ENCODE peak calls at places on chromosomes 2 and 18, in five cellular contexts. One of them, this sample, is unnamed.

GRCh38 chr2:26474261-26474785 is 3.6 kb downstream of the OTOF start:
- DNase-seq in body of pancreas: no peak
- DNase-seq in activated CD4-positive, alpha-beta T cell treated with anti-CD3 and anti-CD28 coated beads, Interleukin-2, amount 50 U/mL, for 1 hour: no peak
- DNase-seq in GM20000: no peak
- DNase-seq in non-pigmented ciliary epithelial cell: no peak
- DNase-seq in this sample: no peak

GRCh38 chr2:95722331-95722730 is 130.5 kb downstream of the TRIM43 start:
- DNase-seq in non-pigmented ciliary epithelial cell: no peak
- DNase-seq in body of pancreas: no peak
- DNase-seq in GM20000: no peak
- DNase-seq in activated CD4-positive, alpha-beta T cell treated with anti-CD3 and anti-CD28 coated beads, Interleukin-2, amount 50 U/mL, for 1 hour: no peak
- DNase-seq in this sample: no peak

GRCh38 chr2:189116059-189116458 is 63.5 kb downstream of the COL5A2 start:
- DNase-seq in non-pigmented ciliary epithelial cell: no peak
- DNase-seq in activated CD4-positive, alpha-beta T cell treated with anti-CD3 and anti-CD28 coated beads, Interleukin-2, amount 50 U/mL, for 1 hour: no peak
- DNase-seq in body of pancreas: no peak
- DNase-seq in GM20000: no peak
- DNase-seq in this sample: no peak

GRCh38 chr2:49224426-49225010 is 70.2 kb upstream of the FSHR start:
- DNase-seq in non-pigmented ciliary epithelial cell: no peak
- DNase-seq in GM20000: no peak
- DNase-seq in activated CD4-positive, alpha-beta T cell treated with anti-CD3 and anti-CD28 coated beads, Interleukin-2, amount 50 U/mL, for 1 hour: no peak
- DNase-seq in body of pancreas: peak
- DNase-seq in this sample: no peak

GRCh38 chr2:190755796-190756415 is 107.0 kb downstream of the NAB1 start:
- DNase-seq in activated CD4-positive, alpha-beta T cell treated with anti-CD3 and anti-CD28 coated beads, Interleukin-2, amount 50 U/mL, for 1 hour: no peak
- DNase-seq in GM20000: no peak
- DNase-seq in non-pigmented ciliary epithelial cell: no peak
- DNase-seq in body of pancreas: no peak
- DNase-seq in this sample: no peak

GRCh38 chr2:240205348-240205747 is 64.9 kb upstream of the OTOS start:
- DNase-seq in body of pancreas: no peak
- DNase-seq in non-pigmented ciliary epithelial cell: peak
- DNase-seq in activated CD4-positive, alpha-beta T cell treated with anti-CD3 and anti-CD28 coated beads, Interleukin-2, amount 50 U/mL, for 1 hour: no peak
- DNase-seq in GM20000: no peak
- DNase-seq in this sample: no peak

GRCh38 chr2:113276216-113276905 is 2.4 kb downstream of the PAX8 start:
- DNase-seq in GM20000: no peak
- DNase-seq in non-pigmented ciliary epithelial cell: no peak
- DNase-seq in activated CD4-positive, alpha-beta T cell treated with anti-CD3 and anti-CD28 coated beads, Interleukin-2, amount 50 U/mL, for 1 hour: no peak
- DNase-seq in body of pancreas: no peak
- DNase-seq in this sample: no peak

GRCh38 chr2:26849056-26850001 is 1.4 kb downstream of the DPYSL5 start:
- DNase-seq in non-pigmented ciliary epithelial cell: no peak
- DNase-seq in GM20000: peak
- DNase-seq in body of pancreas: no peak
- DNase-seq in activated CD4-positive, alpha-beta T cell treated with anti-CD3 and anti-CD28 coated beads, Interleukin-2, amount 50 U/mL, for 1 hour: peak
- DNase-seq in this sample: no peak

GRCh38 chr18:49023938-49024341 is 73.2 kb upstream of the SMAD7 start:
- DNase-seq in non-pigmented ciliary epithelial cell: no peak
- DNase-seq in activated CD4-positive, alpha-beta T cell treated with anti-CD3 and anti-CD28 coated beads, Interleukin-2, amount 50 U/mL, for 1 hour: no peak
- DNase-seq in GM20000: no peak
- DNase-seq in body of pancreas: no peak
- DNase-seq in this sample: no peak

GRCh38 chr2:62441421-62441820 is 64.6 kb downstream of the TMEM17 start:
- DNase-seq in body of pancreas: no peak
- DNase-seq in non-pigmented ciliary epithelial cell: no peak
- DNase-seq in activated CD4-positive, alpha-beta T cell treated with anti-CD3 and anti-CD28 coated beads, Interleukin-2, amount 50 U/mL, for 1 hour: no peak
- DNase-seq in GM20000: no peak
- DNase-seq in this sample: no peak

GRCh38 chr2:74876081-74876886 is 42.4 kb downstream of the HK2 start:
- DNase-seq in GM20000: peak
- DNase-seq in non-pigmented ciliary epithelial cell: no peak
- DNase-seq in body of pancreas: peak
- DNase-seq in activated CD4-positive, alpha-beta T cell treated with anti-CD3 and anti-CD28 coated beads, Interleukin-2, amount 50 U/mL, for 1 hour: peak
- DNase-seq in this sample: no peak

GRCh38 chr2:215136669-215137328 is 1.6 kb downstream of the ABCA12 start:
- DNase-seq in activated CD4-positive, alpha-beta T cell treated with anti-CD3 and anti-CD28 coated beads, Interleukin-2, amount 50 U/mL, for 1 hour: no peak
- DNase-seq in GM20000: no peak
- DNase-seq in body of pancreas: no peak
- DNase-seq in non-pigmented ciliary epithelial cell: peak
- DNase-seq in this sample: no peak

This sample was measured in astrocyte of the cerebellum.